ENCODE peak calls at places on chromosome 18, in nine cellular contexts. L, J, Z, R, D, F, C, Q and T are unnamed samples.

GRCh38 chr18:1438458-1438910 is 533.8 kb downstream of the ADCYAP1 start:
- DNase-seq in L (no peak), Q (no peak), C (no peak), D (no peak), J (peak), Z (peak), R (no peak), F (no peak), T (no peak)

GRCh38 chr18:8623549-8624106 is 14.4 kb downstream of the RAB12 start:
- DNase-seq in L (no peak), R (no peak), J (no peak), F (no peak), D (no peak), Z (no peak), C (no peak), Q (no peak), T (peak)

GRCh38 chr18:55343396-55344073 is 244.5 kb downstream of the TCF4 start:
- DNase-seq in F (no peak), Q (no peak), J (no peak), D (no peak), R (no peak), Z (no peak), C (no peak), L (no peak), T (peak)

GRCh38 chr18:10408131-10408530 is 46.3 kb upstream of the APCDD1 start:
- DNase-seq in F (no peak), Z (no peak), R (no peak), Q (no peak), D (no peak), C (no peak), J (no peak), L (no peak), T (no peak)

GRCh38 chr18:63683152-63683551 is 19.6 kb upstream of the SERPINB11 start:
- DNase-seq in D (no peak), R (no peak), F (no peak), C (no peak), J (peak), Q (peak), Z (peak), L (no peak), T (no peak)

GRCh38 chr18:57088883-57089282 is 58.0 kb upstream of the BOD1L2 start:
- DNase-seq in F (no peak), L (no peak), C (no peak), R (no peak), D (no peak), Z (no peak), J (no peak), Q (no peak), T (no peak)

GRCh38 chr18:79397288-79397829 is 1.6 kb downstream of the NFATC1 start:
- DNase-seq in R (no peak), C (no peak), F (no peak), L (no peak), Z (no peak), J (no peak), Q (no peak), D (no peak), T (no peak)

GRCh38 chr18:68722807-68723206 is 7.9 kb upstream of the TMX3 start:
- DNase-seq in R (no peak), Z (no peak), Q (no peak), C (no peak), F (no peak), L (no peak), J (no peak), D (no peak), T (no peak)